ENCODE peak calls at places on chromosome 16, in eight cellular contexts. Y is breast epithelium, N is HCT116, R is prostate gland, A is GM12891, L is stomach, W is upper lobe of left lung, I is transverse colon. U is an unnamed sample.

GRCh38 chr16:5438591-5438990 is 341.0 kb upstream of the EEF2KMT start:
- DNase-seq in N (peak; percentile 21), W (no peak), Y (no peak), L (no peak), I (no peak), A (no peak), R (no peak), U (no peak)

GRCh38 chr16:27852116-27852515 is 211.4 kb downstream of the GSG1L start:
- DNase-seq in Y (no peak), L (no peak), N (no peak), W (no peak), A (no peak), I (no peak), R (no peak), U (no peak)

GRCh38 chr16:12484426-12484825 is 319.3 kb downstream of the CPPED1 start:
- DNase-seq in A (no peak), Y (no peak), N (no peak), R (no peak), I (peak; percentile 24), W (no peak), L (no peak), U (no peak)

GRCh38 chr16:78663690-78664089 is 564.2 kb downstream of the WWOX start:
- DNase-seq in R (no peak), L (no peak), N (no peak), Y (no peak), W (no peak), I (no peak), A (no peak), U (no peak)

GRCh38 chr16:46889942-46890300 is 5.8 kb downstream of the GPT2 start:
- DNase-seq in W (no peak), L (no peak), R (no peak), A (no peak), I (no peak), N (no peak), Y (no peak), U (no peak)

GRCh38 chr16:79707867-79708266 is 107.3 kb upstream of the MAF start:
- DNase-seq in I (peak; percentile 46), R (no peak), L (peak; percentile 53), W (no peak), A (no peak), N (no peak), Y (no peak), U (no peak)

GRCh38 chr16:74449470-74449869 is 28.2 kb upstream of the CLEC18B start:
- DNase-seq in N (peak; percentile 49), L (no peak), I (peak; percentile 30), Y (no peak), A (no peak), R (no peak), W (peak; percentile 27), U (no peak)

GRCh38 chr16:57166951-57167350 is 18.9 kb downstream of the PSME3IP1 start:
- DNase-seq in N (no peak), Y (no peak), L (no peak), A (no peak), W (peak; percentile 81), R (peak; percentile 35), I (no peak), U (no peak)

GRCh38 chr16:2838928-2839327 is 8.8 kb downstream of the ZG16B start:
- DNase-seq in R (peak; percentile 56), W (peak; percentile 74), N (no peak), Y (no peak), A (peak; percentile 79), I (peak; percentile 69), L (peak; percentile 79), U (peak; percentile 70)

GRCh38 chr16:2429771-2430663 is 770 bp downstream of the CCNF start:
- DNase-seq in I (no peak), Y (no peak), R (peak; percentile 55), A (no peak), L (no peak), W (no peak), N (no peak), U (peak; percentile 21)

GRCh38 chr16:7555459-7555858 is 222.8 kb downstream of the RBFOX1 start:
- DNase-seq in L (no peak), N (no peak), I (no peak), A (no peak), W (no peak), R (no peak), Y (no peak), U (no peak)

GRCh38 chr16:51150894-51151320 is at the start of gene SALL1:
- DNase-seq in R (no peak), N (no peak), W (no peak), A (no peak), I (no peak), L (no peak), Y (no peak), U (no peak)

GRCh38 chr16:10668322-10669045 is 26.2 kb downstream of the TEKT5 start:
- DNase-seq in W (peak; percentile 29), Y (no peak), N (no peak), L (peak; percentile 33), R (no peak), A (peak; percentile 31), I (no peak), U (peak; percentile 14)

GRCh38 chr16:73149329-73149728 is 101.4 kb upstream of the ZFHX3 start:
- DNase-seq in L (no peak), R (no peak), W (no peak), I (peak; percentile 50), A (no peak), N (no peak), Y (no peak), U (peak; percentile 71)

GRCh38 chr16:85569615-85570212 is 43.4 kb upstream of the GSE1 start:
- DNase-seq in Y (no peak), W (peak; percentile 80), A (peak; percentile 93), I (peak; percentile 68), L (peak; percentile 54), N (no peak), R (no peak), U (no peak)

GRCh38 chr16:16096161-16096857 is 127.0 kb downstream of the ABCC6 start:
- DNase-seq in W (no peak), L (no peak), Y (no peak), A (no peak), I (peak; percentile 39), N (no peak), R (peak; percentile 24), U (no peak)

DNA sequence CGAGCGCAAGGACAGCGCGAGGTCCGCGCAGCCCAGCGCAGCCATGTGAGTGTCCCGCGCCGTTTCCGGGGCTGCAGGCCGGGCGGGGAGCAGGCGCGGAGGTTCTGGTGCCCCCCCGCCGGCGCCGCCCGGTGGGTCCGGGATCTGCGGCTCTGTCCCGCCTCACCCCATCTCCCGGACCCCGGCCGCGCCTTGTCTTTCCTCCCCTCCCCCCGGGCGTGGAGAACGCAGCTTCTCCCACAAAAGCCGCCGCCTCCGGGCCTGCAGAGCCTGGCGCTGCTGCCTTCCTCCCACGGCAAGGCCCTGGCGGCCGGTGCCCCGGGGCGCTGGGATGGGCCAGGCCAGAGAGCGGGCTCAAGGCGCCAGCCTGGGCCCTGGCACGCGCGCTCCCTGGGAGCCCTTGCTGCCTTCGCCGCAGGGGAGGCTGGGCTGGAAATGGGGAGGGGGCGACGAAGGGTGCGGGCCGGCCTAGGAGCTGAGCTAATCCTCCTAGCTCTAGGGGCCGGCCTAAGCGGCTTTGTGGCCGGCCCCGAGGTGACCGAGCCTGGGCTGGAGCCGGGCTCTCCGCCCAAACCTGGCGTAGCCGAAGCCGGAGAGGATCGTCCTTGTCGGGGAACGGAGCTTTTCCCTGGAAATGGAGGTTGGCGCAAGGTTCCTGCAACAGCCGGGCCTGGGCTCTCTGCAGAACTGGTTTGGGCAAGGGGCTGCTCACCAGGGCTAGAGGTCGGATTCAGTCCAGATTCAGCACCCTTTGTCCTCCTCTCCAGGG is 425 bp downstream of the RIPOR1 start:
- DNase-seq in L (no peak), N (no peak), Y (no peak), I (peak; percentile 48), W (peak; percentile 37), A (no peak), R (no peak), U (peak; percentile 47)
- TF ChIP-seq POLR2AphosphoS5 in L (peak; percentile 53), N (peak; percentile 68), Y (no peak), I (no peak), W (peak; percentile 24), A (no peak), R (no peak), U (peak; percentile 68)

GRCh38 chr16:69706256-69706974 is 19.9 kb downstream of the NQO1 start:
- DNase-seq in N (no peak), R (peak; percentile 28), Y (no peak), L (no peak), I (no peak), A (no peak), W (no peak), U (no peak)

GRCh38 chr16:69706975-69707340 is 19.4 kb downstream of the NQO1 start:
- DNase-seq in R (no peak), Y (no peak), W (peak; percentile 27), A (no peak), L (no peak), I (no peak), N (no peak), U (no peak)

GRCh38 chr16:69711115-69711740 is 15.1 kb downstream of the NQO1 start:
- DNase-seq in W (peak; percentile 76), I (peak; percentile 56), Y (peak; percentile 73), N (peak; percentile 72), R (peak; percentile 87), A (no peak), L (peak; percentile 85), U (no peak)

GRCh38 chr16:69709456-69710084 is 16.8 kb downstream of the NQO1 start:
- DNase-seq in W (no peak), N (peak; percentile 52), L (no peak), I (no peak), A (no peak), R (peak; percentile 27), Y (no peak), U (peak; percentile 71)

DNA sequence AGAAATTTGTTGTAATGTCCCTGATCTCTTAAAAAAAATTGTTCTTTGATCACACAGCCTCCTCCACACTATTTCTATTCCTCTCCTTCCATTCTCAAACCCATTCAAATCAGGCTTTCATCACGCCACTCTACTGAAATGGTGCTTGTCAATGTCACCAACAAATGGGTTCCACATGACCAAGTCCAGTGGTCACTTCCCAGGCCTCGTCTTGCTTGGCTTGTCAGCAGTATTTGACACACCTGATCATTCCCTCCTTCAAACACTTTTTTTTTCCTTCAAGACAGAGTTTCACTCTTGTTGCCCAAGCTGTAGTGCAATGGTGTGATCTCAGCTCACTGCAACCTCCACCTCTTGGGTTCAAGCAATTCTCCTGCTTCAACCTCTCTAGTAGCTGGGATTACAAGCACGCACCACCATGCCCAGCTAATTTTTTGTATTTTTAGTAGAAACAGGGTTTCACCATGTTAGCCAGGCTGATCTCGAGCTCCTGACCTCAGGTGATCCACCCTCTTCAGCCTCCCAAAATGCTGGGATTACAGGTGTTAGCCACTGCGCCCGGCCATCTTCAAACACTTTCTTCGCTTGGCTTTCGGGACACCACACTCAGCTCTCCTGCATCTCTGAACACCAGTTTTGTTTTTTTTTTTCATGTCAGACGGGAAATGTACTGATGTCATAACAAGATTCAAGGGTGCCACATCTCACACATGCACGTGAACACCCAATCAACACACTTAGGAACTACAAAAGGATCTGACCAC is 18.3 kb downstream of the NQO1 start:
- DNase-seq in L (no peak), R (no peak), A (no peak), N (no peak), W (no peak), Y (no peak), I (no peak), U (no peak)
- TF ChIP-seq POLR2AphosphoS5 in L (no peak), R (no peak), A (no peak), N (peak; percentile 13), W (no peak), Y (no peak), I (no peak), U (no peak)

GRCh38 chr16:70725024-70725911 is 39.4 kb upstream of the MTSS2 start:
- DNase-seq in Y (no peak), R (no peak), N (no peak), L (no peak), A (no peak), W (peak; percentile 92), I (no peak), U (no peak)
- TF ChIP-seq POLR2AphosphoS5 in Y (no peak), R (no peak), N (no peak), L (no peak), A (no peak), W (no peak), I (no peak), U (no peak)

GRCh38 chr16:24853830-24854229 is 8.1 kb downstream of the SLC5A11 start:
- DNase-seq in Y (no peak), W (no peak), A (no peak), R (peak; percentile 16), N (no peak), L (no peak), I (no peak), U (peak; percentile 63)
- TF ChIP-seq POLR2AphosphoS5 in Y (no peak), W (no peak), A (no peak), R (no peak), N (no peak), L (no peak), I (no peak), U (no peak)